ENCODE peak calls at places on chromosome 12, in ten cellular contexts. Q is GM12864; E is retinal pigment epithelial cell; Y is progenitor cell of endocrine pancreas; H is NCI-H2107; J is transverse colon; U is cardiac fibroblast; G is EL; V is tibial artery; Z is stimulated activated CD8-positive, alpha-beta memory T cell treated with anti-CD3 and anti-CD28 coated beads, Interleukin-15, amount 100 ng/mL, for 24 hours. A is an unnamed sample.

GRCh38 chr12:56241424-56242205 is 11.8 kb downstream of the SLC39A5 start:
- DNase-seq in Q (no peak), Z (no peak), V (no peak), E (no peak), Y (no peak), J (no peak), U (no peak), G (no peak), H (no peak), A (no peak)

GRCh38 chr12:85825751-85826150 is 10.5 kb downstream of the RASSF9 start:
- DNase-seq in Y (no peak), J (no peak), G (no peak), U (no peak), V (no peak), E (no peak), Q (no peak), Z (no peak), H (no peak), A (no peak)

GRCh38 chr12:27436029-27436428 is 10.5 kb upstream of the SMCO2 start:
- DNase-seq in U (no peak), Y (no peak), G (no peak), Z (no peak), E (no peak), Q (no peak), H (no peak), J (no peak), V (no peak), A (no peak)

GRCh38 chr12:10372534-10372931 is 17.3 kb downstream of the KLRK1 start:
- DNase-seq in Q (no peak), U (no peak), J (peak), G (no peak), E (no peak), H (no peak), V (no peak), Y (no peak), Z (no peak), A (no peak)

GRCh38 chr12:46919666-46920065 is 93.9 kb upstream of the SLC38A4 start:
- DNase-seq in Y (no peak), G (peak), Q (no peak), J (no peak), U (no peak), Z (no peak), E (no peak), V (no peak), H (no peak), A (no peak)

GRCh38 chr12:38771871-38772270 is 133.5 kb downstream of the CPNE8 start:
- DNase-seq in J (no peak), U (no peak), E (no peak), Q (peak), G (no peak), V (no peak), Z (no peak), H (no peak), Y (no peak), A (no peak)

GRCh38 chr12:41869432-41869831 is 275.2 kb downstream of the GXYLT1 start:
- DNase-seq in Y (no peak), J (no peak), E (no peak), V (no peak), U (no peak), Q (no peak), G (no peak), Z (no peak), H (no peak), A (no peak)

GRCh38 chr12:75414671-75415070 is 23.8 kb downstream of the GLIPR1L2 start:
- DNase-seq in U (no peak), G (no peak), H (no peak), Y (no peak), J (no peak), Q (no peak), E (no peak), Z (no peak), V (no peak), A (no peak)

GRCh38 chr12:12735301-12735700 is 18.1 kb downstream of the CDKN1B start:
- DNase-seq in Y (no peak), U (peak), V (no peak), G (peak), Q (no peak), E (no peak), H (no peak), Z (no peak), J (no peak), A (no peak)

GRCh38 chr12:2161478-2161877 is 108.7 kb downstream of the CACNA1C start:
- DNase-seq in Z (no peak), E (no peak), H (no peak), U (peak), Q (no peak), V (peak), J (peak), Y (no peak), G (no peak), A (no peak)

GRCh38 chr12:122363782-122364181 is 58.7 kb downstream of the CLIP1 start:
- DNase-seq in J (no peak), V (peak), Q (no peak), U (peak), G (no peak), H (no peak), Z (no peak), Y (no peak), E (no peak), A (no peak)

GRCh38 chr12:83476695-83477094 is 790.0 kb downstream of the TMTC2 start:
- DNase-seq in Y (no peak), E (no peak), U (no peak), H (no peak), Q (no peak), J (no peak), V (no peak), G (no peak), Z (no peak), A (no peak)

GRCh38 chr12:89645434-89645833 is 63.2 kb downstream of the ATP2B1 start:
- DNase-seq in G (no peak), E (no peak), H (no peak), Q (no peak), Y (no peak), V (no peak), U (no peak), Z (no peak), J (no peak), A (no peak)